ENCODE peak calls at places on chromosome 4, in ten cellular contexts. C is tibial artery; O is ovary; G is heart left ventricle; Q is CD4-positive, CD25-positive, alpha-beta regulatory T cell; F is fibroblast of lung; S is HCT116; H is left lung; W is endodermal cell; V is aorta. T is an unnamed sample. For H3K9me3, the result is how much of the 10 kb centered on the place peaks cover.

GRCh38 chr4:65046496-65047101 is 623.7 kb downstream of the EPHA5 start:
- DNase-seq in C (no peak), O (no peak), G (no peak), Q (no peak), F (peak), S (no peak), H (no peak), W (peak), V (no peak), T (no peak)

GRCh38 chr4:56307423-56307822 is 79.9 kb downstream of the AASDH start:
- DNase-seq in C (no peak), O (no peak), G (no peak), Q (no peak), F (peak), S (peak), H (no peak), W (no peak), V (no peak), T (peak)

GRCh38 chr4:106585920-106586349 is 217.4 kb upstream of the GIMD1 start:
- DNase-seq in C (no peak), O (no peak), G (no peak), Q (no peak), F (peak), S (no peak), H (no peak), W (no peak), V (no peak), T (no peak)

GRCh38 chr4:40264497-40264896 is 67.7 kb downstream of the RHOH start:
- DNase-seq in C (no peak), O (no peak), G (no peak), Q (no peak), F (peak), S (no peak), H (no peak), W (no peak), V (no peak), T (no peak)

GRCh38 chr4:109389367-109390118 is 44.1 kb upstream of the SEC24B start:
- DNase-seq in C (no peak), O (peak), G (no peak), Q (no peak), F (no peak), S (no peak), H (no peak), W (peak), V (no peak), T (no peak)

GRCh38 chr4:142913034-142913433 is 66.9 kb upstream of the INPP4B start:
- DNase-seq in C (no peak), O (no peak), G (no peak), Q (no peak), F (no peak), S (no peak), H (no peak), W (no peak), V (no peak), T (no peak)

GRCh38 chr4:41561241-41561640 is 23.3 kb downstream of the LIMCH1 start:
- DNase-seq in C (no peak), O (no peak), G (no peak), Q (no peak), F (no peak), S (no peak), H (no peak), W (no peak), V (no peak), T (no peak)

GRCh38 chr4:47145630-47146029 is 114.3 kb downstream of the GABRB1 start:
- DNase-seq in C (no peak), O (no peak), G (no peak), Q (no peak), F (peak), S (no peak), H (no peak), W (no peak), V (no peak), T (no peak)

GRCh38 chr4:154399259-154399974 is 92.2 kb downstream of the DCHS2 start:
- DNase-seq in C (no peak), O (no peak), G (no peak), Q (no peak), F (no peak), S (no peak), H (no peak), W (no peak), V (no peak), T (no peak)

GRCh38 chr4:26267087-26267486 is 53.7 kb upstream of the RBPJ start:
- DNase-seq in C (peak), O (peak), G (peak), Q (no peak), F (peak), S (no peak), H (no peak), W (no peak), V (peak), T (no peak)

GRCh38 chr4:83320548-83320947 is 14.1 kb downstream of the HPSE start:
- DNase-seq in C (peak), O (peak), G (peak), Q (no peak), F (peak), S (no peak), H (peak), W (no peak), V (peak), T (peak)

GRCh38 chr4:3217771-3218170 is 31.2 kb upstream of the MSANTD1 start:
- DNase-seq in C (peak), O (peak), G (no peak), Q (no peak), F (no peak), S (no peak), H (peak), W (no peak), V (peak), T (no peak)

GRCh38 chr4:957581-958313 is 15.6 kb downstream of the DGKQ start:
- DNase-seq in C (peak), O (no peak), G (no peak), Q (no peak), F (no peak), S (no peak), H (peak), W (no peak), V (peak), T (no peak)

GRCh38 chr4:24928708-24929107 is 15.9 kb upstream of the CCDC149 start:
- DNase-seq in C (no peak), O (no peak), G (no peak), Q (no peak), F (no peak), S (no peak), H (no peak), W (no peak), V (no peak), T (no peak)

GRCh38 chr4:8385106-8385505 is 55.4 kb downstream of the ACOX3 start:
- DNase-seq in C (no peak), O (no peak), G (no peak), Q (no peak), F (no peak), S (no peak), H (no peak), W (no peak), V (no peak), T (no peak)

GRCh38 chr4:2937146-2937857 is 25.9 kb downstream of the NOP14 start:
- DNase-seq in C (peak), O (peak), G (no peak), Q (no peak), F (peak), S (peak), H (peak), W (peak), V (no peak), T (no peak)

GRCh38 chr4:2924286-2924685 is 38.9 kb downstream of the NOP14 start:
- DNase-seq in C (peak), O (peak), G (no peak), Q (no peak), F (no peak), S (no peak), H (no peak), W (no peak), V (peak), T (no peak)

GRCh38 chr4:159410076-159410777 is 307.3 kb downstream of the RAPGEF2 start:
- DNase-seq in C (no peak), O (no peak), G (no peak), Q (no peak), F (peak), S (no peak), H (no peak), W (no peak), V (no peak), T (no peak)

GRCh38 chr4:41665808-41666207 is 82.7 kb downstream of the PHOX2B start:
- DNase-seq in C (no peak), O (no peak), G (no peak), Q (no peak), F (no peak), S (no peak), H (no peak), W (no peak), V (no peak), T (no peak)

GRCh38 chr4:21879187-21879586 is 69.4 kb downstream of the KCNIP4 start:
- DNase-seq in C (no peak), O (no peak), G (no peak), Q (no peak), F (peak), S (no peak), H (no peak), W (peak), V (no peak), T (no peak)

GRCh38 chr4:55444822-55445221 is 49.1 kb downstream of the TMEM165 start:
- DNase-seq in C (no peak), O (no peak), G (no peak), Q (no peak), F (peak), S (peak), H (no peak), W (no peak), V (no peak), T (peak)

GRCh38 chr4:6560416-6561172 is 14.4 kb upstream of the MAN2B2 start:
- DNase-seq in C (no peak), O (no peak), G (no peak), Q (no peak), F (peak), S (no peak), H (peak), W (no peak), V (no peak), T (no peak)

GRCh38 chr4:98728433-98728832 is 70.0 kb upstream of the TSPAN5 start:
- DNase-seq in C (no peak), O (no peak), G (no peak), Q (no peak), F (peak), S (no peak), H (no peak), W (no peak), V (no peak), T (no peak)

GRCh38 chr4:946517-947471 is 14.5 kb downstream of the TMEM175 start:
- DNase-seq in C (peak), O (peak), G (no peak), Q (no peak), F (no peak), S (no peak), H (peak), W (peak), V (no peak), T (no peak)

GRCh38 chr4:4919926-4920325 is 60.5 kb downstream of the MSX1 start:
- DNase-seq in C (peak), O (no peak), G (no peak), Q (no peak), F (no peak), S (no peak), H (no peak), W (peak), V (peak), T (peak)

GRCh38 chr4:8376361-8377102 is 64.0 kb downstream of the ACOX3 start:
- DNase-seq in C (no peak), O (peak), G (no peak), Q (no peak), F (no peak), S (no peak), H (peak), W (no peak), V (peak), T (no peak)

GRCh38 chr4:122100508-122100907 is 51.6 kb upstream of the BLTP1 start:
- DNase-seq in C (no peak), O (no peak), G (no peak), Q (no peak), F (no peak), S (no peak), H (no peak), W (peak), V (no peak), T (no peak)
- H3K4me3 ChIP-seq in C (no peak), O (no peak), G (no peak), Q (no peak), F (no peak), S (no peak), H (no peak), W (no peak), V (no peak), T (no peak)

GRCh38 chr4:18213576-18214198 is 192.1 kb upstream of the LCORL start:
- DNase-seq in C (no peak), O (no peak), G (no peak), Q (no peak), F (no peak), S (no peak), H (no peak), W (no peak), V (no peak), T (no peak)

GRCh38 chr4:18214656-18215055 is 193.1 kb upstream of the LCORL start:
- DNase-seq in C (no peak), O (no peak), G (no peak), Q (no peak), F (no peak), S (no peak), H (no peak), W (peak), V (no peak), T (no peak)

GRCh38 chr4:18203936-18204335 is 182.4 kb upstream of the LCORL start:
- DNase-seq in C (no peak), O (no peak), G (no peak), Q (no peak), F (no peak), S (no peak), H (no peak), W (no peak), V (no peak), T (no peak)

DNA sequence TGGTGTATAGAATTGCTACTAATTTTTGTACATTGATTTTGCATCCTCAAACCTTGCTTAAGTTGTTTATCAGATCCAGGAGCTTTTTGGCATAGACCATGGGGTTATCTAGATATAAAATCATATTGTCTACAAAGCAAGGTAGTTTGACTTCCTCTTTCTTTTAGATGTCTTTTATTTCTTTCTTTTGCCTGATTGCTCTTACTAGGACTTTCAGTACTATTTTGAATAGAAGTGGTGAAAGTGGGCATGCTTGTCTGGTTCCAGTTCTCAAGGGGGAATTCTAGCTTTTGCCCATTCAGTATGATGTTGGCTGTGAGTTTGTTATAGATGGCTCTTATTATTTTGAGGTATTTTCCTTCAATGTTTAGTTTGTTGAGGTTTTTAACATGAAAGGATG is 187.9 kb upstream of the LCORL start:
- DNase-seq in C (no peak), O (no peak), G (no peak), Q (no peak), F (no peak), S (no peak), H (no peak), W (no peak), V (no peak), T (no peak)
- H3K9me3 ChIP-seq in C (under half), O (under half), G (under half), Q (under half), F (under half), S (under half), H (under half), W (under half), V (under half), T (under half)

DNA sequence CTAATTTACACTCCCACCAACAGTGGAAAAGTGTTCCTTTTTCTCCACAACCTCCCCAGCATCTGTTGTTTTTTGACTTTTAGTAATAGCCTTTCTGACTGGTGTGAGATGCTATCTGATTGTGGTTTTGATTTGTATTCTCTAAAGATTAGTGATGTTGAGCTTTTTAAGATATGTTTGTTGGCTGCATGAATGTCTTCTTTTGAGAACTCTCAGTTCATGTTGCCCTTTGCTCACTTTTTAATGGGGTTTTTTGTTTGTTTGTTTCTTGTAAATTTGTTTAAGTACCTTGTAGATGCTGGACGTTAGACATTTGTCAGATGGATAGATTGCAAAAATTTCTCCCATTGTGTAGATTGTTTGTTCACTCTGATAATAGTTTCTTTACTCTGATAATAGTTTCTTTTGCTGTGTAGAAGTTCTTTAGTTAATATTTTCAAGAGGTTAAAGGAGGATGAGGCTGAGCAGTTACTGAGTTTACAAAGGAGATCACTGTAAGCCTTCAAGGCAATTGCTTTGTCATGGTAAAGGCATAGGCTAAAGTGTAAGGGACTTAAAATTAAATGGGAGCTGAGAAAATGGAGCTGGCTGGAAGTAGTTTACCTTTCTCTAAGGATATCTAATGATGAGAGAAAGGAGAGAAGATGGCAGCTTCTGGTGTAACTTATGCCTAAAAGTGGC is 323.4 kb downstream of the PCDH7 start:
- DNase-seq in C (no peak), O (no peak), G (no peak), Q (no peak), F (peak), S (no peak), H (no peak), W (no peak), V (no peak), T (no peak)
- H3K27ac ChIP-seq in C (no peak), O (no peak), G (no peak), Q (no peak), F (no peak), S (peak), H (no peak), W (peak), V (no peak), T (no peak)

GRCh38 chr4:112312610-112313239 is 15.6 kb downstream of the ALPK1 start:
- DNase-seq in C (no peak), O (no peak), G (no peak), Q (no peak), F (no peak), S (no peak), H (no peak), W (no peak), V (no peak), T (no peak)
- H3K4me3 ChIP-seq in C (no peak), O (no peak), G (no peak), Q (peak), F (no peak), S (no peak), H (no peak), W (no peak), V (no peak), T (no peak)

GRCh38 chr4:116015062-116015461 is 901.6 kb upstream of the NDST4 start:
- DNase-seq in C (no peak), O (no peak), G (no peak), Q (no peak), F (no peak), S (no peak), H (no peak), W (no peak), V (no peak), T (no peak)

GRCh38 chr4:116016201-116016600 is 902.8 kb upstream of the NDST4 start:
- DNase-seq in C (no peak), O (no peak), G (peak), Q (no peak), F (peak), S (peak), H (no peak), W (no peak), V (no peak), T (peak)

GRCh38 chr4:116020141-116020722 is 906.8 kb upstream of the NDST4 start:
- DNase-seq in C (no peak), O (no peak), G (no peak), Q (no peak), F (no peak), S (peak), H (no peak), W (no peak), V (no peak), T (no peak)

GRCh38 chr4:116015549-116015948 is 902.1 kb upstream of the NDST4 start:
- DNase-seq in C (no peak), O (no peak), G (no peak), Q (no peak), F (no peak), S (no peak), H (no peak), W (no peak), V (no peak), T (no peak)

DNA sequence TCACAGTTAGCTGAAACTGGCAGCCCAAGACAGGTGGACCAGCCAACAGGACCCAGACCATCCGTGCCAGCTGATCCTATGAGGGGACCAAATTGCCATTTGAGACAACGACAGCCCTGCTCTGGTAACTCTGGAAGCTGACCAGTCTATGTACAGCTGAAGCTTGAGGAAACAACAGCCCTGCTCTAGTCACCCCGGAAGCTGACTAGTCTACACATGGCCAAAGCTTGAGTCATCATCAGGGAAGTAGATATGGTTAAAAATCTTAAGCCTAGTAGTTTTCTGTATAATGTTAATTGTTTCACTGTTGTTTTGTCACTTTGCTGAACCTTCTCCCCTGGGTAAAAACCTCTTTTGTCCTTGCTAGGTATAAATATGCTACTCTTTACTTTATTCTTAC is 905.4 kb upstream of the NDST4 start:
- DNase-seq in C (no peak), O (no peak), G (no peak), Q (no peak), F (no peak), S (no peak), H (no peak), W (no peak), V (no peak), T (no peak)
- H3K9me3 ChIP-seq in C (under half), O (under half), G (half or more), Q (under half), F (under half), S (under half), H (under half), W (half or more), V (under half), T (under half)

DNA sequence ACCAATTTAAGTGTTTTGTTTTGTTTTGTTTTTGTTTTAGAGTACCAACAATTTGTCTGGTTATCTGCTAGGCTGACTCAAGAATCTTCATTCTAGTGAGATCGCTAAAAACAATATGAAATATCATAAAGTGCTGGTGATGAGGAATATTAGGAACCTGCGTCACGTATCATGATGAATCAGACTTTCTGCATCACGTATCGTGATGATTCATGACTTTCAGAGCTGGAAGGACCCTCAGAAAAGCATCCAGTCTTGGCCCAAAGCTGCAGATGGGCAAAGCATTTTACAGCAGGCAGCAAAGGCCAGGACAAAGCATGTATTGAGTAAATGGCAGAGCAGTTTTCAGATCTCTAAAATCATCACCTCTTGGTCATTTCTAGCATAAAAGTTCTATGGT is 278.0 kb upstream of the BOD1L1 start:
- DNase-seq in C (no peak), O (no peak), G (no peak), Q (no peak), F (peak), S (no peak), H (no peak), W (no peak), V (no peak), T (no peak)
- H3K27ac ChIP-seq in C (no peak), O (no peak), G (no peak), Q (no peak), F (peak), S (no peak), H (no peak), W (no peak), V (no peak), T (no peak)

GRCh38 chr4:102503831-102504786 is 3.0 kb downstream of the NFKB1 start:
- DNase-seq in C (no peak), O (no peak), G (no peak), Q (no peak), F (no peak), S (no peak), H (no peak), W (no peak), V (no peak), T (no peak)
- H3K4me3 ChIP-seq in C (no peak), O (no peak), G (no peak), Q (peak), F (no peak), S (no peak), H (no peak), W (no peak), V (no peak), T (no peak)

DNA sequence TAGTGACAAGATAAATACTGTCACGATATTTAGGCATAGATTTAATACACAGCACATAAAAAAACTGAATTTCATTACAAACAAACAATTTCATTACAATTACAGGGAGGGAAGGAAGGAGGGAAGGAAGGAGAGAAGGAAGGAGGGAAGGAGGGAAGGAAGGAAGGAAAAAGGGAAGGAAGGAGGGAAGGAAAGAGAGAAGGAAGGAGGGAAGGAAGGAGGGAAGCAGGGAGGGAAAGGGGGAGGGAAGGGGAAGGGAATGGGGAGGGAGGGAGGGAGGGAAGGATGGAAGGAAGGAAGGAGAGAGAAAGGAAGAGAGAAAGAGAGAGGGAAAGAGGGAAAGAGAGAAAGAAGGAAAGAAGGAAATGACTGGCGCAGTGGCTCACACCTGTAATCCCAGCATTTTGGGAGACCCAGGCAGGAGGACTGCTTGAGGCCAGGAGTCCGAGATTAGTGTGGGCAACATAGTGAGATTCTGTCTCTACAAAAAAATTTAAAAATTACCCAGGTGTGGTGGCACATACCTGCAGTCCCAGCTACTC is 64.6 kb downstream of the FBXW7 start:
- DNase-seq in C (no peak), O (no peak), G (no peak), Q (no peak), F (no peak), S (no peak), H (no peak), W (no peak), V (no peak), T (no peak)
- H3K9me3 ChIP-seq in C (under half), O (under half), G (under half), Q (under half), F (under half), S (under half), H (under half), W (under half), V (under half), T (under half)